ENCODE peak calls at places on chromosomes 11 and 22, in four cellular contexts. I, O, Y and T are unnamed samples.

GRCh38 chr11:9675691-9676090 is 11.8 kb downstream of the SWAP70 start:
- DNase-seq in O (no peak), I (peak), Y (no peak), T (no peak)

GRCh38 chr22:24571266-24571665 is 15.5 kb downstream of the SNRPD3 start:
- DNase-seq in I (no peak), O (no peak), Y (no peak), T (no peak)

GRCh38 chr11:73163638-73164174 is 21.6 kb upstream of the FCHSD2 start:
- DNase-seq in I (no peak), Y (no peak), O (no peak), T (no peak)

GRCh38 chr11:96037267-96037990 is 113.5 kb upstream of the MTMR2 start:
- DNase-seq in Y (no peak), I (no peak), O (peak), T (no peak)

GRCh38 chr11:104918113-104918824 is 20.0 kb upstream of the CASP12 start:
- DNase-seq in I (no peak), O (no peak), Y (no peak), T (no peak)

GRCh38 chr22:46368422-46368821 is 32.9 kb downstream of the TRMU start:
- DNase-seq in O (no peak), Y (no peak), I (no peak), T (peak)

GRCh38 chr11:86386791-86387190 is 12.1 kb downstream of the CCDC81 start:
- DNase-seq in Y (no peak), O (no peak), I (no peak), T (no peak)

GRCh38 chr11:62948765-62949320 is 27.7 kb upstream of the CHRM1 start:
- DNase-seq in I (no peak), O (no peak), Y (no peak), T (no peak)

GRCh38 chr11:45110562-45110961 is 35.9 kb upstream of the PRDM11 start:
- DNase-seq in Y (no peak), O (peak), I (peak), T (peak)

GRCh38 chr11:106304274-106304673 is 226.8 kb downstream of the AASDHPPT start:
- DNase-seq in I (no peak), O (no peak), Y (no peak), T (no peak)

GRCh38 chr11:15852179-15852578 is 504.2 kb downstream of the SOX6 start:
- DNase-seq in I (no peak), Y (no peak), O (peak), T (no peak)

GRCh38 chr22:44876921-44877320 is 124.5 kb downstream of the ARHGAP8 start:
- DNase-seq in I (no peak), O (no peak), Y (no peak), T (no peak)

GRCh38 chr11:17479284-17480214 is 2.9 kb upstream of the ABCC8 start:
- DNase-seq in I (peak), O (no peak), Y (no peak), T (no peak)

GRCh38 chr11:70364745-70365535 is 33.4 kb upstream of the CTTN start:
- DNase-seq in I (no peak), O (no peak), Y (peak), T (no peak)

GRCh38 chr11:82980292-82980691 is 78.8 kb downstream of the DDIAS start:
- DNase-seq in Y (no peak), I (no peak), O (no peak), T (no peak)

GRCh38 chr11:13107544-13108044 is 98.5 kb downstream of the RASSF10 start:
- DNase-seq in Y (no peak), O (no peak), I (no peak), T (no peak)